ENCODE peak calls at places on chromosomes 5 and 9, in nine cellular contexts. F is psoas muscle; X is T-cell; A is activated CD8-positive, alpha-beta memory T cell treated with anti-CD3 and anti-CD28 coated beads for 4 hours; B is adrenal gland; J is renal cortical epithelial cell; O is lung microvascular endothelial cell; P is left colon; U is NB4. Y is an unnamed sample.

GRCh38 chr5:132063090-132063911 is 2.8 kb downstream of the IL3 start:
- DNase-seq in F (peak; percentile 66), X (peak; percentile 70), A (peak; percentile 68), B (peak; percentile 86), J (peak; percentile 26), O (peak; percentile 71), P (peak; percentile 84), U (peak; percentile 79), Y (peak; percentile 82)

GRCh38 chr9:120571443-120572257 is 8.3 kb downstream of the CDK5RAP2 start:
- DNase-seq in F (peak; percentile 68), X (no peak), A (no peak), B (peak; percentile 84), J (no peak), O (peak; percentile 60), P (no peak), U (no peak), Y (no peak)

GRCh38 chr9:114681594-114682332 is at the start of gene TEX48:
- DNase-seq in F (peak; percentile 21), X (peak; percentile 59), A (peak; percentile 68), B (peak; percentile 81), J (peak; percentile 67), O (peak; percentile 90), P (peak; percentile 78), U (peak; percentile 76), Y (peak; percentile 69)

GRCh38 chr9:126700903-126701819 is 87.4 kb downstream of the LMX1B start:
- DNase-seq in F (no peak), X (no peak), A (no peak), B (no peak), J (no peak), O (no peak), P (no peak), U (no peak), Y (no peak)

GRCh38 chr5:135249658-135250057 is 149.4 kb downstream of the MACROH2A1 start:
- DNase-seq in F (no peak), X (no peak), A (no peak), B (peak; percentile 83), J (no peak), O (no peak), P (no peak), U (no peak), Y (no peak)

GRCh38 chr9:11874414-11874813 is 818.8 kb upstream of the TYRP1 start:
- DNase-seq in F (no peak), X (no peak), A (no peak), B (no peak), J (no peak), O (no peak), P (no peak), U (no peak), Y (no peak)

GRCh38 chr5:144478532-144478931 is 307.9 kb downstream of the KCTD16 start:
- DNase-seq in F (no peak), X (no peak), A (no peak), B (no peak), J (no peak), O (no peak), P (no peak), U (no peak), Y (no peak)

GRCh38 chr5:84642795-84643194 is 258.1 kb upstream of the EDIL3 start:
- DNase-seq in F (no peak), X (no peak), A (no peak), B (no peak), J (no peak), O (no peak), P (no peak), U (no peak), Y (no peak)

GRCh38 chr9:98215821-98216220 is 23.4 kb upstream of the CORO2A start:
- DNase-seq in F (no peak), X (peak; percentile 9), A (no peak), B (peak; percentile 83), J (no peak), O (peak; percentile 55), P (peak; percentile 37), U (peak; percentile 41), Y (no peak)

GRCh38 chr5:144309265-144309664 is 138.6 kb downstream of the KCTD16 start:
- DNase-seq in F (no peak), X (no peak), A (no peak), B (no peak), J (peak; percentile 21), O (no peak), P (no peak), U (no peak), Y (no peak)

GRCh38 chr5:57009811-57010210 is 57.9 kb upstream of the MIER3 start:
- DNase-seq in F (no peak), X (no peak), A (no peak), B (no peak), J (no peak), O (no peak), P (no peak), U (no peak), Y (no peak)

GRCh38 chr9:23700359-23700758 is 125.7 kb downstream of the ELAVL2 start:
- DNase-seq in F (no peak), X (no peak), A (no peak), B (no peak), J (no peak), O (no peak), P (no peak), U (no peak), Y (no peak)

GRCh38 chr5:14929293-14930065 is 57.9 kb upstream of the ANKH start:
- DNase-seq in F (no peak), X (no peak), A (no peak), B (no peak), J (no peak), O (no peak), P (no peak), U (peak; percentile 28), Y (no peak)

GRCh38 chr5:68652507-68652906 is 437.0 kb downstream of the PIK3R1 start:
- DNase-seq in F (no peak), X (no peak), A (no peak), B (no peak), J (peak; percentile 95), O (no peak), P (no peak), U (no peak), Y (no peak)

GRCh38 chr9:110116543-110116885 is 91.4 kb downstream of the C9orf152 start:
- DNase-seq in F (no peak), X (no peak), A (no peak), B (no peak), J (peak; percentile 91), O (peak; percentile 26), P (no peak), U (peak; percentile 16), Y (peak; percentile 36)

GRCh38 chr9:121827251-121827967 is 176.0 kb downstream of the DAB2IP start:
- DNase-seq in F (no peak), X (no peak), A (no peak), B (peak; percentile 50), J (no peak), O (no peak), P (no peak), U (no peak), Y (no peak)

GRCh38 chr5:168951341-168951740 is 349.6 kb downstream of the SLIT3 start:
- DNase-seq in F (no peak), X (no peak), A (no peak), B (no peak), J (peak; percentile 18), O (no peak), P (no peak), U (no peak), Y (no peak)

GRCh38 chr5:15344954-15345353 is 155.0 kb upstream of the FBXL7 start:
- DNase-seq in F (no peak), X (no peak), A (no peak), B (no peak), J (no peak), O (no peak), P (no peak), U (no peak), Y (no peak)

GRCh38 chr5:108749130-108749861 is 1.6 kb downstream of the FER start:
- DNase-seq in F (no peak), X (peak; percentile 9), A (no peak), B (no peak), J (peak; percentile 21), O (peak; percentile 11), P (no peak), U (peak; percentile 50), Y (peak; percentile 70)

GRCh38 chr9:4927043-4927471 is 58.0 kb upstream of the JAK2 start:
- DNase-seq in F (no peak), X (no peak), A (no peak), B (no peak), J (no peak), O (no peak), P (no peak), U (no peak), Y (peak; percentile 22)

GRCh38 chr9:19101203-19101602 is 1.5 kb downstream of the HAUS6 start:
- DNase-seq in F (no peak), X (no peak), A (no peak), B (no peak), J (no peak), O (no peak), P (no peak), U (no peak), Y (no peak)

GRCh38 chr5:14728109-14728938 is 63.8 kb downstream of the OTULIN start:
- DNase-seq in F (no peak), X (no peak), A (no peak), B (peak; percentile 64), J (no peak), O (peak; percentile 20), P (peak; percentile 71), U (no peak), Y (no peak)

GRCh38 chr5:96857924-96858323 is 18.4 kb upstream of the ERAP2 start:
- DNase-seq in F (no peak), X (no peak), A (no peak), B (no peak), J (no peak), O (no peak), P (no peak), U (no peak), Y (no peak)

GRCh38 chr5:103422756-103423155 is 139.8 kb downstream of the NUDT12 start:
- DNase-seq in F (no peak), X (no peak), A (no peak), B (no peak), J (no peak), O (no peak), P (no peak), U (no peak), Y (no peak)

GRCh38 chr9:131606896-131607567 is 61.7 kb downstream of the PRRT1B start:
- DNase-seq in F (no peak), X (no peak), A (no peak), B (no peak), J (no peak), O (no peak), P (no peak), U (no peak), Y (no peak)

GRCh38 chr9:21853414-21853813 is 51.0 kb downstream of the MTAP start:
- DNase-seq in F (no peak), X (no peak), A (no peak), B (no peak), J (peak; percentile 79), O (no peak), P (peak; percentile 6), U (no peak), Y (no peak)

GRCh38 chr9:89606567-89607311 is 1.9 kb downstream of the GADD45G start:
- DNase-seq in F (peak; percentile 55), X (no peak), A (no peak), B (peak; percentile 83), J (peak; percentile 19), O (no peak), P (peak; percentile 71), U (peak; percentile 69), Y (no peak)

GRCh38 chr9:127203501-127204327 is 60.9 kb upstream of the GARNL3 start:
- DNase-seq in F (no peak), X (no peak), A (no peak), B (no peak), J (no peak), O (no peak), P (no peak), U (no peak), Y (no peak)

GRCh38 chr5:73299017-73299630 is 126.1 kb downstream of the TMEM174 start:
- DNase-seq in F (no peak), X (no peak), A (no peak), B (no peak), J (no peak), O (peak; percentile 41), P (peak; percentile 22), U (no peak), Y (peak; percentile 30)

GRCh38 chr5:51476456-51476855 is 93.2 kb downstream of the ISL1 start:
- DNase-seq in F (no peak), X (no peak), A (no peak), B (no peak), J (no peak), O (no peak), P (no peak), U (no peak), Y (no peak)

GRCh38 chr9:123927625-123928308 is 2.2 kb downstream of the DENND1A start:
- DNase-seq in F (peak; percentile 40), X (no peak), A (no peak), B (no peak), J (peak; percentile 13), O (peak; percentile 19), P (no peak), U (peak; percentile 84), Y (no peak)